ENCODE peak calls at places on chromosomes 7 and 10, in nine cellular contexts. T is AG20443; K is islet precursor cell; B is mucosa of gallbladder; X is RWPE1; R is left cardiac atrium; F is effector memory CD8-positive, alpha-beta T cell; H is A549; C is foreskin fibroblast. L is an unnamed sample.

GRCh38 chr7:13628231-13629001 is 361.1 kb downstream of the ETV1 start:
- DNase-seq in T (peak; percentile 24), K (no peak), B (no peak), X (no peak), R (no peak), F (no peak), H (no peak), C (peak; percentile 50), L (no peak)

GRCh38 chr10:78581133-78581694 is 487.6 kb upstream of the ZMIZ1 start:
- DNase-seq in T (no peak), K (no peak), B (no peak), X (no peak), R (no peak), F (no peak), H (no peak), C (no peak), L (no peak)

GRCh38 chr10:72242675-72243074 is 26.6 kb upstream of the ASCC1 start:
- DNase-seq in T (peak; percentile 20), K (no peak), B (peak; percentile 53), X (no peak), R (peak; percentile 76), F (no peak), H (no peak), C (peak; percentile 63), L (peak; percentile 76)

GRCh38 chr7:106823631-106824030 is 41.5 kb upstream of the PIK3CG start:
- DNase-seq in T (no peak), K (peak; percentile 93), B (no peak), X (no peak), R (no peak), F (no peak), H (no peak), C (peak; percentile 21), L (no peak)

GRCh38 chr7:106277976-106278375 is 6.8 kb downstream of the NAMPT start:
- DNase-seq in T (no peak), K (no peak), B (no peak), X (no peak), R (no peak), F (no peak), H (no peak), C (no peak), L (no peak)

GRCh38 chr7:11328309-11328708 is 354.6 kb downstream of the PHF14 start:
- DNase-seq in T (no peak), K (peak; percentile 74), B (no peak), X (no peak), R (no peak), F (no peak), H (no peak), C (no peak), L (no peak)

GRCh38 chr7:85750454-85750949 is 563.6 kb upstream of the SEMA3D start:
- DNase-seq in T (peak; percentile 48), K (peak; percentile 75), B (peak; percentile 23), X (peak; percentile 24), R (no peak), F (no peak), H (no peak), C (peak; percentile 60), L (no peak)

GRCh38 chr10:34235164-34235832 is 579.8 kb downstream of the PARD3 start:
- DNase-seq in T (no peak), K (no peak), B (no peak), X (peak; percentile 64), R (no peak), F (no peak), H (no peak), C (peak; percentile 50), L (no peak)

GRCh38 chr7:20146461-20146860 is 70.7 kb downstream of the MACC1 start:
- DNase-seq in T (no peak), K (no peak), B (no peak), X (no peak), R (no peak), F (no peak), H (no peak), C (no peak), L (no peak)

GRCh38 chr7:21938463-21938862 is 7.2 kb downstream of the CDCA7L start:
- DNase-seq in T (no peak), K (no peak), B (no peak), X (no peak), R (no peak), F (no peak), H (no peak), C (no peak), L (no peak)

GRCh38 chr7:20721086-20721485 is 65.6 kb downstream of the SP8 start:
- DNase-seq in T (no peak), K (no peak), B (no peak), X (no peak), R (no peak), F (no peak), H (no peak), C (no peak), L (no peak)

GRCh38 chr10:49328401-49329185 is 29.6 kb downstream of the C10orf71 start:
- DNase-seq in T (no peak), K (no peak), B (no peak), X (no peak), R (no peak), F (no peak), H (no peak), C (no peak), L (no peak)